ENCODE peak calls at places on chromosomes 13 and 19, in four cellular contexts. N is Caco-2, F is mesendoderm, K is HCT116. I is an unnamed sample.

GRCh38 chr13:68368922-68369321 is 1138.8 kb upstream of the PCDH9 start:
- DNase-seq in N (no peak), F (no peak), K (no peak), I (no peak)

GRCh38 chr13:98439136-98439828 is 137.6 kb downstream of the STK24 start:
- DNase-seq in K (no peak), N (no peak), F (no peak), I (no peak)

GRCh38 chr13:37656247-37656940 is 57.8 kb upstream of the POSTN start:
- DNase-seq in F (peak; percentile 68), N (no peak), K (no peak), I (no peak)

GRCh38 chr19:10431943-10432735 is 11.8 kb downstream of the PDE4A start:
- DNase-seq in F (peak; percentile 25), N (no peak), K (no peak), I (peak; percentile 81)

GRCh38 chr13:20197361-20197834 is 4.7 kb upstream of the GJB2 start:
- DNase-seq in K (peak; percentile 64), N (no peak), F (peak; percentile 37), I (peak; percentile 17)

GRCh38 chr13:114076329-114076761 is 56.1 kb downstream of the RASA3 start:
- DNase-seq in K (no peak), F (no peak), N (peak; percentile 17), I (peak; percentile 44)

GRCh38 chr13:27036236-27036981 is 135.2 kb downstream of the USP12 start:
- DNase-seq in K (peak; percentile 32), F (peak; percentile 31), N (peak; percentile 75), I (no peak)

GRCh38 chr13:63840551-63841421 is 2425.1 kb upstream of the PCDH20 start:
- DNase-seq in F (no peak), N (no peak), K (no peak), I (no peak)

GRCh38 chr13:112240076-112240475 is 136.1 kb upstream of the SPACA7 start:
- DNase-seq in F (no peak), N (no peak), K (no peak), I (no peak)

GRCh38 chr13:113091211-113091771 is 14.3 kb upstream of the F7 start:
- DNase-seq in N (no peak), K (no peak), F (no peak), I (peak; percentile 30)

GRCh38 chr19:15401397-15401710 is 17.4 kb downstream of the AKAP8L start:
- DNase-seq in F (no peak), K (no peak), N (no peak), I (no peak)
- H3K4me3 ChIP-seq in F (no peak overlapping the region), K (no peak overlapping the region), N (no peak overlapping the region), I (no peak overlapping the region)

GRCh38 chr13:110274687-110275086 is 32.3 kb downstream of the COL4A1 start:
- DNase-seq in K (no peak), N (no peak), F (peak; percentile 32), I (no peak)
- H3K4me1 ChIP-seq in K (no peaks in the 10 kb centered on the region), N (peaks cover 17% of the 10 kb centered on the region), F (no peaks in the 10 kb centered on the region), I (no peaks in the 10 kb centered on the region)

GRCh38 chr19:55493650-55494171 is 5.5 kb downstream of the SSC5D start:
- DNase-seq in K (no peak), F (no peak), N (no peak), I (peak; percentile 15)
- H3K4me3 ChIP-seq in K (no peak overlapping the region), F (no peak overlapping the region), N (no peak overlapping the region), I (no peak overlapping the region)

GRCh38 chr19:49474545-49474930 is 523 bp downstream of the FLT3LG start:
- DNase-seq in F (no peak), K (no peak), N (no peak), I (no peak)

GRCh38 chr19:49472936-49473335 is 1.1 kb upstream of the FLT3LG start:
- DNase-seq in F (no peak), K (no peak), N (no peak), I (no peak)

GRCh38 chr19:49473868-49474544 is at the start of gene FLT3LG:
- DNase-seq in K (no peak), F (no peak), N (no peak), I (peak; percentile 81)

GRCh38 chr19:49475995-49476880 is 2.2 kb downstream of the FLT3LG start:
- DNase-seq in F (peak; percentile 93), N (peak; percentile 70), K (no peak), I (no peak)

GRCh38 chr19:49475191-49475932 is 1.3 kb downstream of the FLT3LG start:
- DNase-seq in K (no peak), F (no peak), N (no peak), I (no peak)
- H3K4me1 ChIP-seq in K (peaks cover 31% of the 10 kb centered on the region), F (no peaks in the 10 kb centered on the region), N (no peaks in the 10 kb centered on the region), I (peaks cover 8% of the 10 kb centered on the region)

GRCh38 chr19:18366027-18366435 is 19.9 kb upstream of the GDF15 start:
- DNase-seq in N (no peak), K (no peak), F (no peak), I (no peak)

GRCh38 chr19:18361646-18362045 is 21.2 kb downstream of the PGPEP1 start:
- DNase-seq in N (no peak), F (no peak), K (no peak), I (no peak)

GRCh38 chr19:18363787-18364186 is 22.2 kb upstream of the GDF15 start:
- DNase-seq in N (no peak), F (no peak), K (no peak), I (no peak)

GRCh38 chr19:18362934-18363542 is 22.6 kb downstream of the PGPEP1 start:
- DNase-seq in F (no peak), K (no peak), N (no peak), I (no peak)

DNA sequence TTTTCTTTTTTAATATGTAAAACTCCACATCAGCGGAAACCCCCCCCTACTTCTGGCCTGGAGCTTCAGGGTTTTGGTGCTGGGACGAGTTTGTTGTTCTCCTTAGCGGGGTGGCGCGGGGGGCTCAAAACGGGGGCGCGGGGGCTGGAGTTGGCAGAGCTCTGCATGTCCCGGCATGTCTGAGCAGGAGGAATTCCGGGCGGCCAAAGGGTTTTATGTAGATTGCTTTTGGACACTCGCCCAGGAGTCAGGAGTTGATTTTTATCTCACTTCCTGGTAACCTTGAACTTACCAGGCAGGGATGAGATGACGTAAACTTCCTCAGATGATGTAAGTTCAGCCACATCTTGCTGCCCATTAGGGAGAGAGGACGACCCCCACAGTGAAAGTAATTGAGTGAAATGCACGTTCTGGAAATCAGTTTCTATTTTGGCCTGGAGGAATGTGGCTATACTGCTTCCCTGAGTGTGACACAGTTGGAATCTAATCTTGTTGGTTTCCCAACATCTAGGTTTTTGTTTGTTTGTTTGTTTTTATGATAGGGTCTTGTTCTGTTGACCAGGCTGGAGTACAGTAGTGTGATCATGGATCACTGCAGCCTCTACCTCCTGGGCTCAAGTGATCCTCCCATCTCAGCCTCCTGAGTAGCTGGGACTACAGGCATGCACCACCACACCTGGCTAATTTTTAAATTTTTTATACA is 21.0 kb upstream of the GDF15 start:
- DNase-seq in K (peak; percentile 96), F (peak; percentile 99), N (peak; percentile 61), I (peak; percentile 74)
- H3K4me3 ChIP-seq in K (peak overlapping the region; percentile 22), F (no peak overlapping the region), N (no peak overlapping the region), I (no peak overlapping the region)

GRCh38 chr13:110294146-110294545 is 12.8 kb downstream of the COL4A1 start:
- DNase-seq in K (no peak), F (no peak), N (no peak), I (no peak)

GRCh38 chr13:110297011-110297410 is 9.9 kb downstream of the COL4A1 start:
- DNase-seq in N (no peak), K (no peak), F (peak; percentile 96), I (no peak)

GRCh38 chr13:110293649-110294048 is 13.3 kb downstream of the COL4A1 start:
- DNase-seq in K (no peak), N (no peak), F (no peak), I (no peak)

GRCh38 chr13:110293037-110293436 is 13.9 kb downstream of the COL4A1 start:
- DNase-seq in K (no peak), F (no peak), N (no peak), I (no peak)

DNA sequence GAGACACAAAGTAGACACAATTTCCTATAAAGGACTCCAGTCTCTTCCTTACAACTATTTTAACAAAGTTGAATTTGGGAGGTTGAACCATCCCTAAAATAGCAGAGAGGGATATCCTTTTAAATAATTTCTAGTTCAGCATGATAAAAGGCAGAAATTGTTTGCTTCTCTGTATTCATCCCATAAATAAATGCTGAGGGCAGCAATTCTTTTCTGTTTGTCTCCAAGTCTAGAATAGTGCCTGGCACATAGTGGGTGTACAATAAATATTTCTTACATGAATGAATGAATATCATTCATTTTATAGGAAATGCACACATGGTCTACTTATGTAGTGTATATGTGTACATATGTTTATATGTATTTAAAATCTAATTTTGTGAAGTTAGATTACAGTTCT is 12.3 kb downstream of the COL4A1 start:
- DNase-seq in K (no peak), N (no peak), F (no peak), I (no peak)
- H3K4me1 ChIP-seq in K (no peaks in the 10 kb centered on the region), N (no peaks in the 10 kb centered on the region), F (peaks cover 16% of the 10 kb centered on the region), I (no peaks in the 10 kb centered on the region)

DNA sequence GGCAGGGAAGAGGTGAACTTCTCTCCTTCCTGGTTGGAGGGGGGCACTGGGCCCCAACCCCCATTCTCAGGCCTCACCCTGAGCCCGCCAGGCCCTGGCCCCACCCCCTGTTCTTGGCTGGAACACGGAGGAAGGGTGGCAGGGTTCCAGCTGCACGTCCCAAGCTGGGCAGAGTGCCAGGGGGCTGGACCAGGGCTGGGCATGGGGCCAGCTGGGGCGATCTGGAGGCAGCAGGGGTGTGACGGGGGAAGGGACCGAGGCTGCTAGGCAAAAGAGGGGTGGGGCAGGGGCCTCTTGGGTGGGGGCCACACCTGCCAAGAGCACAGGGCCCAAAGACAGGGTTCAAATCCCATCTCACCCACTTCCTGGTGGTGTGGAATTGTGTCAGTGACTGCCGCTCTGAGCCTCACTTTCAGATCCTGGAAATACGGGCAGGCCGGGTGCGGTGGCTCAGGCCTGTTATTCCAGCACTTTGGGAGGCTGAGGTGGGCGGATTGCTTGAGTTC is 2.2 kb downstream of the HIF3A start:
- DNase-seq in N (no peak), K (peak; percentile 45), F (no peak), I (peak; percentile 96)
- H3K4me3 ChIP-seq in N (no peak overlapping the region), K (peak overlapping the region; percentile 53), F (no peak overlapping the region), I (no peak overlapping the region)

GRCh38 chr19:7744871-7745270 is 2.5 kb downstream of the CD209 start:
- DNase-seq in K (no peak), F (no peak), N (no peak), I (no peak)

GRCh38 chr19:7748171-7748570 is 837 bp upstream of the CD209 start:
- DNase-seq in K (no peak), F (no peak), N (no peak), I (no peak)

GRCh38 chr19:7746903-7747884 is at the start of gene CD209:
- DNase-seq in F (no peak), K (no peak), N (no peak), I (no peak)

GRCh38 chr19:7751157-7751783 is 3.9 kb upstream of the CD209 start:
- DNase-seq in N (no peak), F (no peak), K (no peak), I (no peak)

GRCh38 chr19:7748756-7749155 is 1.4 kb upstream of the CD209 start:
- DNase-seq in N (no peak), K (peak; percentile 50), F (peak; percentile 88), I (no peak)
- H3K4me1 ChIP-seq in N (no peaks in the 10 kb centered on the region), K (no peaks in the 10 kb centered on the region), F (no peaks in the 10 kb centered on the region), I (no peaks in the 10 kb centered on the region)

DNA sequence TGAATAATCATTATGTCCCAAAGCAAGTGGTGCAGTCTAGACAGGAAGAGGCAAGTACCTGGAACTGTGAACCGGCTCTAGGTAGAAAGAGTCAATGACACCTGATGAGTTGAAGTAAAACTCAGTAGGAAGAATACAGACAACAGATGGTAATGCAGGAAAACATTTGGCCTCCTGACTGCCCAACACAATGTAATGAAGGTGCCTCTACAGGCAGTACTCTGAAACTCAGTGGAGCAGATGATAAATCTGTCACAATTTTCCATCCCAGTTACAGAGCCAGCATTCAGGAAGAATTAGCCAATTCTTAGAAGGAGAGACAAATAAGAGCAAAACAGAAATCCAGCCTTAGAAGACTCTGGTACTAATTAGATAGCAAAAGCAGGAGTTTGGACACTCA is 457.6 kb upstream of the MIR17HG start:
- DNase-seq in N (no peak), K (no peak), F (peak; percentile 2), I (no peak)
- H3K4me3 ChIP-seq in N (no peak overlapping the region), K (no peak overlapping the region), F (no peak overlapping the region), I (no peak overlapping the region)

GRCh38 chr19:44947041-44947581 is 1.3 kb downstream of the APOC2 start:
- DNase-seq in K (no peak), F (no peak), N (no peak), I (no peak)
- H3K4me1 ChIP-seq in K (peaks cover 5% of the 10 kb centered on the region), F (no peaks in the 10 kb centered on the region), N (peaks cover 5% of the 10 kb centered on the region), I (peaks cover 2% of the 10 kb centered on the region)

I was measured in mucosa of descending colon.